ENCODE peak calls at places on chromosomes 16 and 17, in nine cellular contexts. Z, K, E, J, R, B, A, F and D are unnamed samples.

GRCh38 chr16:69796285-69797118 is 34.4 kb downstream of the WWP2 start:
- DNase-seq in Z (peak; percentile 36), K (no peak), E (peak; percentile 18), J (peak; percentile 36), R (no peak), B (peak; percentile 61), A (peak; percentile 54), F (peak; percentile 65), D (peak; percentile 61)

GRCh38 chr17:35545150-35545549 is 7.7 kb upstream of the SLFN12L start:
- DNase-seq in Z (no peak), K (no peak), E (no peak), J (no peak), R (no peak), B (no peak), A (no peak), F (no peak), D (no peak)

GRCh38 chr17:61284174-61284573 is 115.5 kb upstream of the TBX2 start:
- DNase-seq in Z (no peak), K (no peak), E (no peak), J (no peak), R (no peak), B (no peak), A (no peak), F (no peak), D (no peak)

GRCh38 chr16:55471448-55472097 is 7.4 kb upstream of the MMP2 start:
- DNase-seq in Z (no peak), K (peak; percentile 65), E (no peak), J (no peak), R (no peak), B (no peak), A (no peak), F (no peak), D (peak; percentile 55)

GRCh38 chr17:40499551-40500189 is 1.8 kb downstream of the TNS4 start:
- DNase-seq in Z (peak; percentile 96), K (peak; percentile 96), E (peak; percentile 81), J (peak; percentile 89), R (peak; percentile 94), B (peak; percentile 85), A (peak; percentile 87), F (peak; percentile 90), D (no peak)

GRCh38 chr17:27381007-27381501 is 75.2 kb upstream of the KSR1 start:
- DNase-seq in Z (peak; percentile 12), K (peak; percentile 90), E (peak; percentile 17), J (peak; percentile 74), R (no peak), B (peak; percentile 78), A (peak; percentile 61), F (peak; percentile 86), D (peak; percentile 90)

GRCh38 chr16:86702824-86703588 is 124.7 kb downstream of the FOXL1 start:
- DNase-seq in Z (no peak), K (no peak), E (no peak), J (no peak), R (no peak), B (no peak), A (no peak), F (no peak), D (no peak)

GRCh38 chr16:84319146-84319760 is 24.6 kb downstream of the WFDC1 start:
- DNase-seq in Z (no peak), K (no peak), E (no peak), J (no peak), R (peak; percentile 30), B (no peak), A (no peak), F (no peak), D (no peak)

GRCh38 chr17:21357696-21358095 is 18.5 kb upstream of the KCNJ12 start:
- DNase-seq in Z (no peak), K (no peak), E (no peak), J (no peak), R (no peak), B (no peak), A (no peak), F (no peak), D (no peak)

GRCh38 chr17:41211845-41212466 is 14.5 kb upstream of the KRTAP9-2 start:
- DNase-seq in Z (no peak), K (no peak), E (no peak), J (no peak), R (no peak), B (peak; percentile 55), A (no peak), F (no peak), D (no peak)

GRCh38 chr17:69724236-69724635 is 309.7 kb downstream of the MAP2K6 start:
- DNase-seq in Z (no peak), K (no peak), E (no peak), J (no peak), R (no peak), B (no peak), A (no peak), F (no peak), D (no peak)

GRCh38 chr17:69723316-69723715 is 308.8 kb downstream of the MAP2K6 start:
- DNase-seq in Z (no peak), K (no peak), E (no peak), J (no peak), R (no peak), B (no peak), A (no peak), F (no peak), D (no peak)

GRCh38 chr17:69725125-69725524 is 310.6 kb downstream of the MAP2K6 start:
- DNase-seq in Z (no peak), K (no peak), E (no peak), J (no peak), R (no peak), B (no peak), A (no peak), F (no peak), D (no peak)

GRCh38 chr17:69722518-69722917 is 308.0 kb downstream of the MAP2K6 start:
- DNase-seq in Z (no peak), K (no peak), E (no peak), J (no peak), R (no peak), B (no peak), A (no peak), F (no peak), D (no peak)

DNA sequence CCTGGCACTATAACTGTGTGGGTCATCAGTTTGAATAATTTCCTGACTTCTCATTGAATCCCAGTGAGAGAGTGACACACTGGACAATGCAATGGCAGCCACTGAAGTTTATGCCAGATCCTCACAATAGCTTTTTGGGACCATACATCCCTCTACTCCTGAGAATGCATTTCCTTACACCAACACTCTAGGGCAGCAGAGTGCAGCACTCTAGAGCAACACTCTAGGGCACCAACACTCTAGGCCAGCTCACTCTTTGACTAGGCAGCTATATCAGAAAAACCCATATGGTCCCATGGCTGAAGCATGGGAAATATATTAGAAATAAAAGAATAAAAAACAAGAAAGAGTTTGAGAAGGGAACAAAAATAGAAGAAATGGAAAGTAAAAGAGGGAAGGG is 309.2 kb downstream of the MAP2K6 start:
- DNase-seq in Z (no peak), K (no peak), E (no peak), J (no peak), R (no peak), B (no peak), A (no peak), F (no peak), D (no peak)
- TF ChIP-seq CTCF in Z (no peak), K (no peak), E (no peak), J (peak; percentile 24), R (peak; percentile 15), B (no peak), A (peak; percentile 22), F (peak; percentile 10), D (no peak)

GRCh38 chr16:19555186-19555937 is at the start of gene VPS35L:
- DNase-seq in Z (peak; percentile 90), K (peak; percentile 99), E (peak; percentile 93), J (peak; percentile 98), R (peak; percentile 97), B (peak; percentile 98), A (peak; percentile 98), F (peak; percentile 98), D (peak; percentile 97)
- TF ChIP-seq POLR2A in Z (peak; percentile 50), K (no peak), E (peak; percentile 48), J (peak; percentile 66), R (peak; percentile 62), B (peak; percentile 70), A (peak; percentile 66), F (peak; percentile 68), D (no peak)

GRCh38 chr17:58661499-58661898 is 30.3 kb downstream of the TEX14 start:
- DNase-seq in Z (no peak), K (no peak), E (no peak), J (no peak), R (no peak), B (no peak), A (no peak), F (no peak), D (no peak)
- TF ChIP-seq CTCF in Z (no peak), K (no peak), E (no peak), J (no peak), R (no peak), B (no peak), A (no peak), F (no peak), D (no peak)

GRCh38 chr17:7307686-7308624 is 527 bp downstream of the EIF5A start:
- DNase-seq in Z (no peak), K (no peak), E (no peak), J (peak; percentile 68), R (peak; percentile 69), B (peak; percentile 52), A (peak; percentile 68), F (peak; percentile 70), D (peak; percentile 53)

GRCh38 chr17:7309628-7310027 is 2.2 kb downstream of the EIF5A start:
- DNase-seq in Z (no peak), K (no peak), E (no peak), J (no peak), R (no peak), B (no peak), A (no peak), F (no peak), D (no peak)

GRCh38 chr17:7311110-7311698 is 3.8 kb downstream of the EIF5A start:
- DNase-seq in Z (no peak), K (no peak), E (no peak), J (no peak), R (no peak), B (no peak), A (no peak), F (no peak), D (no peak)

GRCh38 chr17:7306911-7307685 is at the start of gene EIF5A:
- DNase-seq in Z (peak; percentile 99), K (peak; percentile 100), E (peak; percentile 100), J (peak; percentile 100), R (peak; percentile 100), B (peak; percentile 100), A (peak; percentile 100), F (peak; percentile 100), D (peak; percentile 97)

GRCh38 chr17:7308625-7309433 is 1.4 kb downstream of the EIF5A start:
- DNase-seq in Z (peak; percentile 88), K (peak; percentile 96), E (peak; percentile 79), J (peak; percentile 79), R (peak; percentile 78), B (peak; percentile 97), A (peak; percentile 80), F (peak; percentile 90), D (peak; percentile 84)
- TF ChIP-seq POLR2A in Z (peak; percentile 70), K (no peak), E (peak; percentile 60), J (peak; percentile 30), R (peak; percentile 42), B (peak; percentile 23), A (peak; percentile 77), F (peak; percentile 62), D (peak; percentile 14)